ENCODE peak calls at places on chromosomes 16 and 17, in seven cellular contexts. One of them, this sample, is unnamed.

GRCh38 chr17:80789356-80789902 is 202.2 kb upstream of the CHMP6 start:
- DNase-seq in activated T-helper 1 cell treated with anti-CD3 and anti-CD28 coated beads, Interleukin-2, amount 50 U/mL, for 16 hours: no peak
- DNase-seq in stimulated activated CD4-positive, alpha-beta T cell treated with anti-CD3 and anti-CD28 coated beads, Interleukin-4, amount 100 ng/mL, for 4 hours: no peak
- DNase-seq in NCI-H1436: peak
- DNase-seq in A549: peak
- DNase-seq in foreskin melanocyte: peak
- DNase-seq in HT-29: no peak
- DNase-seq in this sample: peak

GRCh38 chr17:7215136-7215638 is 4.4 kb downstream of the DLG4 start:
- DNase-seq in activated T-helper 1 cell treated with anti-CD3 and anti-CD28 coated beads, Interleukin-2, amount 50 U/mL, for 16 hours: no peak
- DNase-seq in stimulated activated CD4-positive, alpha-beta T cell treated with anti-CD3 and anti-CD28 coated beads, Interleukin-4, amount 100 ng/mL, for 4 hours: no peak
- DNase-seq in NCI-H1436: no peak
- DNase-seq in A549: no peak
- DNase-seq in foreskin melanocyte: no peak
- DNase-seq in HT-29: no peak
- DNase-seq in this sample: no peak

GRCh38 chr16:3804426-3805016 is 76.0 kb downstream of the CREBBP start:
- DNase-seq in activated T-helper 1 cell treated with anti-CD3 and anti-CD28 coated beads, Interleukin-2, amount 50 U/mL, for 16 hours: no peak
- DNase-seq in stimulated activated CD4-positive, alpha-beta T cell treated with anti-CD3 and anti-CD28 coated beads, Interleukin-4, amount 100 ng/mL, for 4 hours: no peak
- DNase-seq in NCI-H1436: no peak
- DNase-seq in A549: no peak
- DNase-seq in foreskin melanocyte: no peak
- DNase-seq in HT-29: no peak
- DNase-seq in this sample: no peak

GRCh38 chr17:34706029-34706428 is 126.6 kb downstream of the TMEM132E start:
- DNase-seq in activated T-helper 1 cell treated with anti-CD3 and anti-CD28 coated beads, Interleukin-2, amount 50 U/mL, for 16 hours: no peak
- DNase-seq in stimulated activated CD4-positive, alpha-beta T cell treated with anti-CD3 and anti-CD28 coated beads, Interleukin-4, amount 100 ng/mL, for 4 hours: no peak
- DNase-seq in NCI-H1436: no peak
- DNase-seq in A549: no peak
- DNase-seq in foreskin melanocyte: no peak
- DNase-seq in HT-29: peak
- DNase-seq in this sample: no peak

GRCh38 chr17:79659376-79659775 is 48.5 kb upstream of the RBFOX3 start:
- DNase-seq in activated T-helper 1 cell treated with anti-CD3 and anti-CD28 coated beads, Interleukin-2, amount 50 U/mL, for 16 hours: no peak
- DNase-seq in stimulated activated CD4-positive, alpha-beta T cell treated with anti-CD3 and anti-CD28 coated beads, Interleukin-4, amount 100 ng/mL, for 4 hours: no peak
- DNase-seq in NCI-H1436: no peak
- DNase-seq in A549: no peak
- DNase-seq in foreskin melanocyte: no peak
- DNase-seq in HT-29: no peak
- DNase-seq in this sample: no peak

GRCh38 chr16:27169511-27170071 is 33.7 kb upstream of the KDM8 start:
- DNase-seq in activated T-helper 1 cell treated with anti-CD3 and anti-CD28 coated beads, Interleukin-2, amount 50 U/mL, for 16 hours: peak
- DNase-seq in stimulated activated CD4-positive, alpha-beta T cell treated with anti-CD3 and anti-CD28 coated beads, Interleukin-4, amount 100 ng/mL, for 4 hours: peak
- DNase-seq in NCI-H1436: no peak
- DNase-seq in A549: no peak
- DNase-seq in foreskin melanocyte: peak
- DNase-seq in HT-29: peak
- DNase-seq in this sample: no peak

GRCh38 chr16:22797551-22797950 is 16.4 kb upstream of the HS3ST2 start:
- DNase-seq in activated T-helper 1 cell treated with anti-CD3 and anti-CD28 coated beads, Interleukin-2, amount 50 U/mL, for 16 hours: no peak
- DNase-seq in stimulated activated CD4-positive, alpha-beta T cell treated with anti-CD3 and anti-CD28 coated beads, Interleukin-4, amount 100 ng/mL, for 4 hours: no peak
- DNase-seq in NCI-H1436: no peak
- DNase-seq in A549: no peak
- DNase-seq in foreskin melanocyte: no peak
- DNase-seq in HT-29: no peak
- DNase-seq in this sample: no peak

GRCh38 chr17:64457156-64457555 is 8.2 kb downstream of the MILR1 start:
- DNase-seq in activated T-helper 1 cell treated with anti-CD3 and anti-CD28 coated beads, Interleukin-2, amount 50 U/mL, for 16 hours: no peak
- DNase-seq in stimulated activated CD4-positive, alpha-beta T cell treated with anti-CD3 and anti-CD28 coated beads, Interleukin-4, amount 100 ng/mL, for 4 hours: no peak
- DNase-seq in NCI-H1436: no peak
- DNase-seq in A549: no peak
- DNase-seq in foreskin melanocyte: no peak
- DNase-seq in HT-29: no peak
- DNase-seq in this sample: no peak

GRCh38 chr17:68738044-68738443 is 136.9 kb upstream of the FAM20A start:
- DNase-seq in activated T-helper 1 cell treated with anti-CD3 and anti-CD28 coated beads, Interleukin-2, amount 50 U/mL, for 16 hours: no peak
- DNase-seq in stimulated activated CD4-positive, alpha-beta T cell treated with anti-CD3 and anti-CD28 coated beads, Interleukin-4, amount 100 ng/mL, for 4 hours: no peak
- DNase-seq in NCI-H1436: no peak
- DNase-seq in A549: no peak
- DNase-seq in foreskin melanocyte: no peak
- DNase-seq in HT-29: no peak
- DNase-seq in this sample: peak

GRCh38 chr16:66605177-66605999 is 884 bp downstream of the CMTM3 start:
- DNase-seq in activated T-helper 1 cell treated with anti-CD3 and anti-CD28 coated beads, Interleukin-2, amount 50 U/mL, for 16 hours: no peak
- DNase-seq in stimulated activated CD4-positive, alpha-beta T cell treated with anti-CD3 and anti-CD28 coated beads, Interleukin-4, amount 100 ng/mL, for 4 hours: peak
- DNase-seq in NCI-H1436: no peak
- DNase-seq in A549: peak
- DNase-seq in foreskin melanocyte: no peak
- DNase-seq in HT-29: peak
- DNase-seq in this sample: peak

GRCh38 chr16:87207509-87207908 is 109.7 kb downstream of the C16orf95 start:
- DNase-seq in activated T-helper 1 cell treated with anti-CD3 and anti-CD28 coated beads, Interleukin-2, amount 50 U/mL, for 16 hours: no peak
- DNase-seq in stimulated activated CD4-positive, alpha-beta T cell treated with anti-CD3 and anti-CD28 coated beads, Interleukin-4, amount 100 ng/mL, for 4 hours: no peak
- DNase-seq in NCI-H1436: no peak
- DNase-seq in A549: no peak
- DNase-seq in foreskin melanocyte: no peak
- DNase-seq in HT-29: no peak
- DNase-seq in this sample: no peak

This sample was measured in ovary.